ENCODE peak calls at places on chromosomes 12 and 14, in six cellular contexts. X, C, V, T, Z and G are unnamed samples.
A peak's percentile ranks its signal among the peaks of the same experiment; 100 is the strongest.

GRCh38 chr12:28017126-28017872 is 44.8 kb upstream of the PTHLH start:
- DNase-seq in Z (no peak), T (no peak), V (peak; percentile 56), X (no peak), C (no peak), G (no peak)

GRCh38 chr12:88206636-88207035 is 64.5 kb downstream of the TMTC3 start:
- DNase-seq in V (no peak), Z (no peak), T (no peak), X (peak; percentile 50), C (no peak), G (no peak)

GRCh38 chr14:103607039-103607668 is 21.9 kb upstream of the KLC1 start:
- DNase-seq in V (peak; percentile 92), X (peak; percentile 97), C (peak; percentile 49), T (peak; percentile 65), Z (peak; percentile 85), G (peak; percentile 65)

GRCh38 chr12:124884587-124885438 is 21.1 kb upstream of the SCARB1 start:
- DNase-seq in V (no peak), C (no peak), T (peak; percentile 63), X (no peak), Z (peak; percentile 13), G (peak; percentile 87)

GRCh38 chr14:72617391-72618011 is 276.4 kb downstream of the DPF3 start:
- DNase-seq in T (peak; percentile 19), X (peak; percentile 63), V (peak; percentile 21), Z (no peak), C (peak; percentile 1), G (no peak)

GRCh38 chr14:58107947-58108552 is 44.0 kb downstream of the ARMH4 start:
- DNase-seq in T (peak; percentile 75), X (peak; percentile 89), Z (peak; percentile 67), V (peak; percentile 80), C (peak; percentile 35), G (peak; percentile 59)

GRCh38 chr12:1594045-1594294 is 411 bp downstream of the FBXL14 start:
- DNase-seq in Z (peak; percentile 57), T (peak; percentile 75), V (no peak), X (peak; percentile 69), C (peak; percentile 59), G (peak; percentile 86)

GRCh38 chr12:65556676-65557424 is 267.4 kb upstream of the HMGA2 start:
- DNase-seq in C (peak; percentile 70), V (peak; percentile 84), T (peak; percentile 92), X (peak; percentile 91), Z (peak; percentile 3), G (peak; percentile 98)

GRCh38 chr12:120965534-120966091 is 12.7 kb upstream of the HNF1A start:
- DNase-seq in C (no peak), T (peak; percentile 14), V (no peak), Z (no peak), X (no peak), G (peak; percentile 54)

GRCh38 chr14:53016919-53017318 is 66.1 kb upstream of the FERMT2 start:
- DNase-seq in Z (no peak), X (no peak), C (no peak), V (no peak), T (no peak), G (no peak)

GRCh38 chr12:132385923-132386751 is 56.7 kb upstream of the GALNT9 start:
- DNase-seq in X (no peak), Z (no peak), T (no peak), V (no peak), C (no peak), G (peak; percentile 52)

GRCh38 chr14:80607430-80608200 is 333.9 kb downstream of the CEP128 start:
- DNase-seq in X (peak; percentile 81), Z (no peak), T (no peak), V (no peak), C (no peak), G (no peak)

GRCh38 chr14:105659935-105660527 is 133.6 kb downstream of the TMEM121 start:
- DNase-seq in V (no peak), X (no peak), T (no peak), Z (no peak), C (no peak), G (no peak)

GRCh38 chr12:52495385-52495784 is 2.3 kb upstream of the KRT6A start:
- DNase-seq in Z (peak; percentile 32), X (peak; percentile 64), T (peak; percentile 54), C (no peak), V (no peak), G (peak; percentile 95)

GRCh38 chr12:26896913-26897312 is 40.9 kb downstream of the INTS13 start:
- DNase-seq in C (no peak), X (no peak), V (no peak), Z (no peak), T (no peak), G (no peak)

GRCh38 chr12:54147186-54147585 is 41.6 kb downstream of the SMUG1 start:
- DNase-seq in Z (no peak), C (no peak), V (peak; percentile 53), T (no peak), X (no peak), G (no peak)

GRCh38 chr12:31323466-31324115 is 2.4 kb downstream of the SINHCAF start:
- DNase-seq in V (peak; percentile 8), Z (peak; percentile 69), T (peak; percentile 56), X (peak; percentile 22), C (peak; percentile 58), G (no peak)

GRCh38 chr12:28775556-28775955 is 373.5 kb upstream of the FAR2 start:
- DNase-seq in T (no peak), Z (no peak), C (no peak), X (no peak), V (no peak), G (no peak)

GRCh38 chr14:55721353-55721752 is 141.3 kb downstream of the KTN1 start:
- DNase-seq in V (no peak), T (no peak), Z (no peak), C (no peak), X (peak; percentile 96), G (no peak)

GRCh38 chr14:104545151-104545931 is 34.2 kb upstream of the C14orf180 start:
- DNase-seq in V (peak; percentile 85), C (no peak), Z (peak; percentile 45), T (no peak), X (no peak), G (peak; percentile 35)

GRCh38 chr14:76413962-76414665 is 38.2 kb downstream of the ESRRB start:
- DNase-seq in Z (no peak), C (no peak), T (peak; percentile 46), X (no peak), V (no peak), G (peak; percentile 77)

GRCh38 chr14:72332054-72332453 is 399.8 kb downstream of the RGS6 start:
- DNase-seq in T (no peak), C (no peak), Z (no peak), V (peak; percentile 11), X (no peak), G (no peak)

GRCh38 chr12:93670104-93670503 is 7.1 kb upstream of the CRADD start:
- DNase-seq in Z (no peak), C (no peak), T (no peak), X (no peak), V (no peak), G (no peak)

GRCh38 chr12:54253240-54253639 is 26.7 kb downstream of the CBX5 start:
- DNase-seq in T (no peak), Z (no peak), C (no peak), V (no peak), X (no peak), G (no peak)

GRCh38 chr14:24692382-24693352 is 58.7 kb upstream of the GZMB start:
- DNase-seq in C (peak; percentile 35), V (no peak), T (no peak), X (no peak), Z (no peak), G (peak; percentile 41)

GRCh38 chr14:55976219-55976618 is 142.0 kb upstream of the PELI2 start:
- DNase-seq in T (no peak), V (no peak), X (no peak), C (no peak), Z (peak; percentile 74), G (no peak)

GRCh38 chr12:95224202-95225170 is 6.9 kb downstream of the VEZT start:
- DNase-seq in X (peak; percentile 72), V (no peak), C (peak; percentile 10), T (no peak), Z (no peak), G (no peak)

GRCh38 chr12:120290541-120291312 is 976 bp downstream of the RNU4-2 start:
- DNase-seq in Z (peak; percentile 2), V (no peak), T (peak; percentile 50), C (peak; percentile 59), X (no peak), G (peak; percentile 86)

GRCh38 chr14:86858043-86858442 is 1134.9 kb downstream of the GALC start:
- DNase-seq in V (no peak), X (peak; percentile 60), Z (no peak), T (no peak), C (no peak), G (no peak)

GRCh38 chr12:110641512-110641911 is 27.6 kb downstream of the TCTN1 start:
- DNase-seq in C (no peak), X (peak; percentile 76), T (peak; percentile 15), Z (no peak), V (peak; percentile 39), G (peak; percentile 62)

GRCh38 chr14:42884100-42884499 is 1277.4 kb downstream of the LRFN5 start:
- DNase-seq in T (no peak), Z (no peak), X (peak; percentile 77), V (no peak), C (no peak), G (no peak)

GRCh38 chr12:109858764-109859163 is 21.6 kb downstream of the GLTP start:
- DNase-seq in X (peak; percentile 13), T (no peak), C (no peak), V (no peak), Z (no peak), G (no peak)